ENCODE peak calls at places on chromosome 4, in five cellular contexts. One of them, this sample, is unnamed.
A peak's percentile ranks its signal among the peaks of the same experiment; 100 is the strongest.

GRCh38 chr4:26746742-26747351 is 113.8 kb upstream of the STIM2 start:
- DNase-seq in frontal cortex: no peak
- DNase-seq in NCI-H2081: no peak
- DNase-seq in cardiac muscle cell: no peak
- DNase-seq in iris pigment epithelial cell: no peak
- DNase-seq in this sample: no peak

GRCh38 chr4:111127842-111128241 is 505.0 kb upstream of the PITX2 start:
- DNase-seq in frontal cortex: no peak
- DNase-seq in NCI-H2081: no peak
- DNase-seq in cardiac muscle cell: no peak
- DNase-seq in iris pigment epithelial cell: peak; percentile 20
- DNase-seq in this sample: no peak

GRCh38 chr4:82678046-82678445 is 116.3 kb upstream of the TMEM150C start:
- DNase-seq in frontal cortex: no peak
- DNase-seq in NCI-H2081: no peak
- DNase-seq in cardiac muscle cell: no peak
- DNase-seq in iris pigment epithelial cell: no peak
- DNase-seq in this sample: no peak

GRCh38 chr4:114005569-114006442 is 26.4 kb upstream of the ARSJ start:
- DNase-seq in frontal cortex: no peak
- DNase-seq in NCI-H2081: no peak
- DNase-seq in cardiac muscle cell: no peak
- DNase-seq in iris pigment epithelial cell: peak; percentile 81
- DNase-seq in this sample: no peak

GRCh38 chr4:77172336-77172735 is 15.3 kb downstream of the CCNG2 start:
- DNase-seq in frontal cortex: no peak
- DNase-seq in NCI-H2081: no peak
- DNase-seq in cardiac muscle cell: no peak
- DNase-seq in iris pigment epithelial cell: peak; percentile 89
- DNase-seq in this sample: no peak

GRCh38 chr4:768076-768475 is 57.9 kb downstream of the CPLX1 start:
- DNase-seq in frontal cortex: no peak
- DNase-seq in NCI-H2081: no peak
- DNase-seq in cardiac muscle cell: no peak
- DNase-seq in iris pigment epithelial cell: no peak
- DNase-seq in this sample: no peak

GRCh38 chr4:47662975-47663374 is 174.9 kb downstream of the CORIN start:
- DNase-seq in frontal cortex: no peak
- DNase-seq in NCI-H2081: peak; percentile 37
- DNase-seq in cardiac muscle cell: peak; percentile 25
- DNase-seq in iris pigment epithelial cell: no peak
- DNase-seq in this sample: no peak

GRCh38 chr4:37400326-37400881 is 155.9 kb downstream of the NWD2 start:
- DNase-seq in frontal cortex: no peak
- DNase-seq in NCI-H2081: no peak
- DNase-seq in cardiac muscle cell: no peak
- DNase-seq in iris pigment epithelial cell: no peak
- DNase-seq in this sample: no peak

GRCh38 chr4:139754913-139755312 is 89.3 kb downstream of the MGST2 start:
- DNase-seq in frontal cortex: no peak
- DNase-seq in NCI-H2081: no peak
- DNase-seq in cardiac muscle cell: no peak
- DNase-seq in iris pigment epithelial cell: no peak
- DNase-seq in this sample: no peak

GRCh38 chr4:15725608-15726007 is 22.7 kb downstream of the BST1 start:
- DNase-seq in frontal cortex: no peak
- DNase-seq in NCI-H2081: no peak
- DNase-seq in cardiac muscle cell: no peak
- DNase-seq in iris pigment epithelial cell: peak; percentile 74
- DNase-seq in this sample: no peak

GRCh38 chr4:5780831-5781480 is 70.0 kb downstream of the EVC start:
- DNase-seq in frontal cortex: no peak
- DNase-seq in NCI-H2081: no peak
- DNase-seq in cardiac muscle cell: no peak
- DNase-seq in iris pigment epithelial cell: peak; percentile 59
- DNase-seq in this sample: no peak

GRCh38 chr4:157220026-157220881 is at the start of gene GRIA2:
- DNase-seq in frontal cortex: peak; percentile 72
- DNase-seq in NCI-H2081: peak; percentile 84
- DNase-seq in cardiac muscle cell: peak; percentile 91
- DNase-seq in iris pigment epithelial cell: peak; percentile 41
- DNase-seq in this sample: no peak

GRCh38 chr4:41172772-41173171 is 41.6 kb downstream of the APBB2 start:
- DNase-seq in frontal cortex: no peak
- DNase-seq in NCI-H2081: no peak
- DNase-seq in cardiac muscle cell: no peak
- DNase-seq in iris pigment epithelial cell: no peak
- DNase-seq in this sample: no peak

This sample was measured in 8988T.